ENCODE peak calls at places on chromosomes 12 and 14, in four cellular contexts. D is right lobe of liver, X is body of pancreas, K is transverse colon. H is an unnamed sample.

GRCh38 chr12:8081228-8081920 is 700 bp upstream of the NECAP1 start:
- DNase-seq in D (no peak), X (peak), K (peak), H (no peak)

GRCh38 chr12:31029916-31030562 is 43.6 kb upstream of the DDX11 start:
- DNase-seq in D (no peak), X (no peak), K (no peak), H (no peak)

GRCh38 chr14:56342419-56342901 is 224.2 kb downstream of the PELI2 start:
- DNase-seq in D (no peak), X (no peak), K (no peak), H (no peak)

GRCh38 chr14:75523771-75524171 is 1.5 kb downstream of the BATF start:
- DNase-seq in D (no peak), X (no peak), K (no peak), H (peak)

GRCh38 chr12:2395352-2395977 is 342.7 kb downstream of the CACNA1C start:
- DNase-seq in D (no peak), X (peak), K (peak), H (no peak)

GRCh38 chr12:68376901-68377300 is 44.7 kb upstream of the MDM1 start:
- DNase-seq in D (no peak), X (no peak), K (no peak), H (no peak)

GRCh38 chr14:72594099-72594901 is 299.6 kb downstream of the DPF3 start:
- DNase-seq in D (no peak), X (no peak), K (no peak), H (no peak)

GRCh38 chr14:68793734-68794129 is 865 bp upstream of the ZFP36L1 start:
- DNase-seq in D (peak), X (no peak), K (no peak), H (no peak)

GRCh38 chr12:101604132-101604531 is 9.4 kb downstream of the MYBPC1 start:
- DNase-seq in D (no peak), X (no peak), K (no peak), H (no peak)

GRCh38 chr14:78848234-78848820 is 678.2 kb downstream of the NRXN3 start:
- DNase-seq in D (peak), X (peak), K (peak), H (no peak)

GRCh38 chr12:5201554-5202243 is 158.0 kb downstream of the KCNA5 start:
- DNase-seq in D (no peak), X (no peak), K (no peak), H (no peak)

GRCh38 chr12:93229494-93230310 is 148.0 kb upstream of the NUDT4 start:
- DNase-seq in D (no peak), X (no peak), K (no peak), H (no peak)

GRCh38 chr14:80493620-80494019 is 282.3 kb upstream of the DIO2 start:
- DNase-seq in D (no peak), X (no peak), K (no peak), H (no peak)

GRCh38 chr12:104294845-104295674 is 8.5 kb upstream of the EID3 start:
- DNase-seq in D (no peak), X (no peak), K (no peak), H (no peak)

GRCh38 chr12:12999959-13000615 is at the start of gene HEBP1:
- DNase-seq in D (peak), X (peak), K (peak), H (peak)

GRCh38 chr14:65095633-65096205 is 6.6 kb downstream of the MAX start:
- DNase-seq in D (no peak), X (peak), K (peak), H (no peak)

GRCh38 chr12:100058482-100059029 is 73.8 kb upstream of the ANKS1B start:
- DNase-seq in D (no peak), X (no peak), K (no peak), H (no peak)

GRCh38 chr12:5798242-5799015 is 146.6 kb downstream of the ANO2 start:
- DNase-seq in D (no peak), X (no peak), K (no peak), H (no peak)

GRCh38 chr12:65306603-65307501 is 28.4 kb downstream of the MSRB3 start:
- DNase-seq in D (no peak), X (peak), K (peak), H (no peak)

GRCh38 chr12:127823801-127824200 is 443.2 kb upstream of the TMEM132C start:
- DNase-seq in D (no peak), X (no peak), K (no peak), H (no peak)

GRCh38 chr12:124511259-124511985 is 56.0 kb downstream of the NCOR2 start:
- DNase-seq in D (no peak), X (no peak), K (no peak), H (no peak)

GRCh38 chr12:111298583-111299436 is 70.1 kb downstream of the PHETA1 start:
- DNase-seq in D (no peak), X (peak), K (peak), H (no peak)

GRCh38 chr12:54239568-54239967 is 40.4 kb downstream of the CBX5 start:
- DNase-seq in D (no peak), X (no peak), K (no peak), H (no peak)

GRCh38 chr12:102740157-102741032 is 176.6 kb downstream of the PAH start:
- DNase-seq in D (no peak), X (no peak), K (no peak), H (no peak)

GRCh38 chr12:14618990-14619389 is 51.3 kb upstream of the PLBD1 start:
- DNase-seq in D (no peak), X (no peak), K (no peak), H (no peak)

GRCh38 chr14:35897616-35898111 is 71.5 kb downstream of the BRMS1L start:
- DNase-seq in D (no peak), X (no peak), K (peak), H (no peak)

DNA sequence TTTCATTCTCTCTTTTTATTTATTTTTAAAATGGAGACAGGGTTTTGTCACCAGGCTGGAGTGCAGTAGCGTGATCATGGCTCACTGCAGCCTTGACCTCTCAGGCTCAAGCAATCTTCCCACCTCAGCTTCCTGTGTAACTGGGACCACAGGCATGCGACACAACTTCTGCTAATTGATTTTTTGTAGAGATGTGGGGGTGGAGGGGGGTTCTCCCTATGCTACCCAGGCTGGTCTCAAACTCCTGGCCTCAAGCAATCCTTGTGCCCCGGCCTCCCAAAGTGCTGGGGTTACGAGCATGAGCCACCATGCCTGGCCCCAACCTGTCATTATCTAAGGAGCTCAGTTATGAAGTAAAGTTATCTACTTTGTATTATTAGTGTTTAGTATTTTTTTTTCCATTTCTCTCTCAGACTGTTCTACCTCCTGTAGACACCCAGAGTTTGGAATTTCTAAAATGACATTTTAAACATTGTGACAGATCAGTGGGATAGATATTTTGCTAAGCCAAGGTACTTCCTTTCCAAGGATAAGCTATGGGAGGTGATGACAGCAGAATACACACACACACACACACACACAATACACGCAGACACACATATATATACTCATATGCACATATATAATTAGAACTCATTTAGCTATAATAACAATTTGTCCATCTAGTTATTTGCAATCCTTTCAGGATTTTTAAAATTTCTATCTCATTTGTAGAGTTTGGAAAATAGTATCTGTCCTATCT is 2.1 kb upstream of the USP44 start:
- DNase-seq in D (no peak), X (no peak), K (no peak), H (no peak)
- TF ChIP-seq CTCF in D (no peak), X (no peak), K (no peak), H (no peak)

GRCh38 chr12:11709513-11709912 is 60.0 kb downstream of the ETV6 start:
- DNase-seq in D (no peak), X (no peak), K (no peak), H (no peak)

GRCh38 chr12:11710431-11710830 is 61.0 kb downstream of the ETV6 start:
- DNase-seq in D (no peak), X (no peak), K (no peak), H (no peak)

GRCh38 chr12:11712491-11712890 is 63.0 kb downstream of the ETV6 start:
- DNase-seq in D (no peak), X (no peak), K (no peak), H (no peak)

GRCh38 chr12:11711675-11712327 is 62.3 kb downstream of the ETV6 start:
- DNase-seq in D (no peak), X (no peak), K (no peak), H (no peak)

DNA sequence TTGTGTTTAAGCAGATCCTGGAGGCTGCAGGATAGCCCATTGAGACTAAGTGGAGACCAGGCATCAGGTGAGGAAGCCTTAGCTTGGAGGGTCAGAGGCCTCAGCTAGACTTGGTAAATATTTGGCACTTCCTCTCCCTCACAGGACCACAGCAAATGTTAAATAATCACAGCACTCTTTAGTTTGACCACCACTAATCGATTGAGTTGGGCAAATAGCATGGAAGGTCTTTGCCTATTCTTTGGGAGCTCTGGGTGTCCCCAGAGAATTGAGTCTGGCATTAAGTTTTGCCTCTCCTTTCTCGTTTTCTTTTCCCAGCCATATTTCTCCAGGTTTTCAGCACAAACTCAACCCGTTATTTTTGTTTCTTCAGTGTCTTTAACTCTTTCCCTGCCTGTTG is 61.4 kb downstream of the ETV6 start:
- DNase-seq in D (no peak), X (no peak), K (no peak), H (no peak)
- TF ChIP-seq POLR2A in D (no peak), X (no peak), K (no peak), H (no peak)

GRCh38 chr14:90384543-90384911 is 12.3 kb upstream of the CALM1 start:
- DNase-seq in D (no peak), X (no peak), K (no peak), H (no peak)

GRCh38 chr14:90381999-90382451 is 14.8 kb upstream of the CALM1 start:
- DNase-seq in D (peak), X (peak), K (peak), H (no peak)

GRCh38 chr14:90382491-90383125 is 14.2 kb upstream of the CALM1 start:
- DNase-seq in D (peak), X (peak), K (peak), H (peak)

GRCh38 chr14:90383731-90384542 is 12.9 kb upstream of the CALM1 start:
- DNase-seq in D (peak), X (peak), K (peak), H (no peak)

DNA sequence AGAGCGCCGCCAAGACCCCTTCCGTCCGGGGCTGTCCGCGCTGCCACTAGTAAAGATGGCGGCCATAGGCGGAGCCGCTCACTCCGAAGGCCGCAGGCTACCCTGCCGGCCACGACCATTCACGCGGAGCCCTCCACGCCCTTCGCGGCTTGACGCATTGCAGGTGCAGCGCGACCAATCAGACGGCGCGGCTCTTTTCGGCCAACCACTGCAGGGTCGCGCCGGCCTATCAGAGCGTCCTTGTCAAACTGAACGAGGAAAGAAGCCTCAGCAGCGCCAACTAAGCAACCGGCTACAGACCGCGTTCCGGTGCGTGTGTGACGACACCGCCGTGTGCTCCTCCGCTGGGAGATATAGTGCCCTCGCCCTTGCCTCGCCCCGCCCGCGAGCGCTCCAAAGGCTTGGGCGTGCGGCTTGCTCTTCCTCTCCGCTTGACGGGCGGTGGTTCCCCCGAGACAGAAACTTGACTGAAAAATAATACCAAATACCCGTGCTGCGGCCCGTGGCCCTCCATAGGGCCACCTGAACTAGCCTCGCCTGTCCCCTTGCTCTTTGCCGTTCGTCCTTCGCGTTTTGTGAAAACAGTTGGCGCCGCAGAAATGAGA is 13.6 kb upstream of the CALM1 start:
- DNase-seq in D (peak), X (peak), K (peak), H (peak)
- TF ChIP-seq CTCF in D (peak), X (peak), K (no peak), H (no peak)

DNA sequence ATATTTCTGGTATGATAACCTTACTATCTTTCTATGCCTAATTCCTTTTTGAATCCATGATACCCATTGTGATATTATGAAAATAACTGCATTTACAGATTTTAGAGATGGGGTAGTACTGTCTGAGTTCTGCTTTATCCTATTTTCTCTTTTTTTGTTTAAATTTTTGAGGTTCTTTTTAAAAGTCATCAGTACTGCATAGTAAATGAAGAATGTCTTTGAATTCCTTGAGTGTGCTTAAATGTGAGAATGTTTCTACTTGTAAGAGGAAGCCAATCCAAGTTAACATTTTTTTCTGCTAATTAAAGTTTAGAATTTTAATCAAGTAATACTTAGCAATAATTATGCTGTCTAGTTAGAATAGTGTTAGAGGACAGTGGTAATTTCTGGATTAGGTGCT is 474.6 kb downstream of the PCNX1 start:
- DNase-seq in D (no peak), X (no peak), K (no peak), H (no peak)
- TF ChIP-seq POLR2A in D (no peak), X (no peak), K (no peak), H (no peak)

GRCh38 chr12:71754461-71755145 is at the start of gene RAB21:
- DNase-seq in D (peak), X (peak), K (peak), H (peak)
- TF ChIP-seq CTCF in D (peak), X (peak), K (peak), H (peak)

DNA sequence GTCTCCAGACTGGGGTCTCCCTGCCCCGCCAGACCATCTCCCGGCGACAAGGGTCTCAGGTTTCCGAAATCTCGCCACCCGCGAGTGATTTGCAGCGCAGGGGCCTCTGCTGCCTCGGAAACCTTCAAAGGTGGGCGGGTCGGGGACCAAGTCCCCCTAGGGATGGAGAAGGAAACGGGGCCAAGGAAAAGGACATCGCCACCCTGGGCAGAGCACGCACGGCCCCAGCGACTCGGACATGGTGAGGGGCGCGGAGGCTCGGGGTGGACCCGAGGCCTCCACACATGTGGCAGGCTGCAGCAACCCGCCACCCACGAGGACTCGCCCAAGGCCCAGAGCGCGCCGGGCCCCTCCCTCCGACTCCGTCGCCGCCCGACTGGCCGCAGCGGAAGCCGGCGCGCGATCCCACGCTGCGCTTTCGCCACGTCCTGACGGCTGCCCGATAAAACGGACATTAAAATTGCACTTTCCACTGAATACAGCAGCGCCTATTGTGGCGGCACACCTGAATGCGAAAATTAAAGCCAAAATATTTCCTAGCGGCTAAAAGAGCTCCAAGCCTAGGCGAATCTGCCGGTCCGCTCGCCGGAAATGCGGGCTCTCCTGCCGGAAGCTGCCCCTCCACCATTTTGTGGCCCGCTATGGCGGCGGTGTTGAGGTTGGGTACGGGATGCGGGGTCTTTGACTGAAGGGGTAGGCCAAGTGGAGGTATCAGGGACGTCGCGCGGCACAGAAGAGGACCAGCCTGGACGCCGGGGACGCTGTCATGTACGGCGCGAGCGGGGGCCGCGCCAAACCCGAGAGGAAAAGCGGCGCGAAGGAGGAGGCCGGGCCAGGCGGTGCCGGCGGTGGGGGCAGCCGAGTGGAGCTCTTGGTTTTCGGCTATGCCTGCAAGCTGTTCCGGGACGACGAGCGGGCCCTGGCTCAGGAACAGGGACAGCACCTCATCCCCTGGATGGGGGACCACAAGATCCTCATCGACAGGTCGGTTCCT is at the start of gene SFSWAP:
- DNase-seq in D (peak), X (peak), K (peak), H (no peak)
- TF ChIP-seq POLR2A in D (peak), X (peak), K (peak), H (peak)

H was measured in esophagus muscularis mucosa.